ENCODE peak calls at places on chromosomes 1 and 21, in four cellular contexts. One of them, this sample, is unnamed.
A peak's percentile ranks its signal among the peaks of the same experiment; 100 is the strongest.

GRCh38 chr1:41542196-41542955 is 57.9 kb upstream of the EDN2 start:
- DNase-seq in adrenal gland: no peak
- DNase-seq in esophagus muscularis mucosa: no peak
- DNase-seq in MM.1S: no peak
- DNase-seq in this sample: no peak

GRCh38 chr1:46193984-46194570 is 4.2 kb downstream of the POMGNT1 start:
- DNase-seq in adrenal gland: peak; percentile 7
- DNase-seq in esophagus muscularis mucosa: no peak
- DNase-seq in MM.1S: no peak
- DNase-seq in this sample: no peak

GRCh38 chr1:93518516-93518915 is 70.6 kb downstream of the FNBP1L start:
- DNase-seq in adrenal gland: no peak
- DNase-seq in esophagus muscularis mucosa: no peak
- DNase-seq in MM.1S: no peak
- DNase-seq in this sample: no peak

GRCh38 chr1:101188311-101188710 is 48.5 kb upstream of the S1PR1 start:
- DNase-seq in adrenal gland: no peak
- DNase-seq in esophagus muscularis mucosa: no peak
- DNase-seq in MM.1S: no peak
- DNase-seq in this sample: no peak

GRCh38 chr1:184790642-184791041 is 36.0 kb upstream of the EDEM3 start:
- DNase-seq in adrenal gland: no peak
- DNase-seq in esophagus muscularis mucosa: no peak
- DNase-seq in MM.1S: no peak
- DNase-seq in this sample: no peak

GRCh38 chr1:54861070-54861761 is 25.8 kb downstream of the DHCR24 start:
- DNase-seq in adrenal gland: peak; percentile 88
- DNase-seq in esophagus muscularis mucosa: no peak
- DNase-seq in MM.1S: no peak
- DNase-seq in this sample: no peak

GRCh38 chr1:153932593-153933131 is 9.9 kb upstream of the GATAD2B start:
- DNase-seq in adrenal gland: peak; percentile 7
- DNase-seq in esophagus muscularis mucosa: no peak
- DNase-seq in MM.1S: no peak
- DNase-seq in this sample: no peak

GRCh38 chr1:202858789-202859414 is 30.0 kb downstream of the RABIF start:
- DNase-seq in adrenal gland: no peak
- DNase-seq in esophagus muscularis mucosa: no peak
- DNase-seq in MM.1S: no peak
- DNase-seq in this sample: peak; percentile 12

GRCh38 chr1:174040387-174040786 is 18.2 kb upstream of the RC3H1 start:
- DNase-seq in adrenal gland: peak; percentile 62
- DNase-seq in esophagus muscularis mucosa: no peak
- DNase-seq in MM.1S: no peak
- DNase-seq in this sample: peak; percentile 42

GRCh38 chr1:202501281-202501680 is 152.8 kb downstream of the PPP1R12B start:
- DNase-seq in adrenal gland: no peak
- DNase-seq in esophagus muscularis mucosa: no peak
- DNase-seq in MM.1S: peak; percentile 39
- DNase-seq in this sample: peak; percentile 19

GRCh38 chr1:46394108-46394871 is at the start of gene FAAH:
- DNase-seq in adrenal gland: peak; percentile 72
- DNase-seq in esophagus muscularis mucosa: no peak
- DNase-seq in MM.1S: peak; percentile 85
- DNase-seq in this sample: peak; percentile 72

GRCh38 chr1:43274125-43274803 is 4.5 kb downstream of the TMEM125 start:
- DNase-seq in adrenal gland: peak; percentile 46
- DNase-seq in esophagus muscularis mucosa: no peak
- DNase-seq in MM.1S: peak; percentile 18
- DNase-seq in this sample: no peak

GRCh38 chr1:209645574-209646452 is 6.4 kb downstream of the LAMB3 start:
- DNase-seq in adrenal gland: peak; percentile 36
- DNase-seq in esophagus muscularis mucosa: no peak
- DNase-seq in MM.1S: no peak
- DNase-seq in this sample: no peak

GRCh38 chr1:220271706-220272046 is 577 bp downstream of the RAB3GAP2 start:
- DNase-seq in adrenal gland: peak; percentile 20
- DNase-seq in esophagus muscularis mucosa: no peak
- DNase-seq in MM.1S: no peak
- DNase-seq in this sample: peak; percentile 23

GRCh38 chr1:220272047-220272840 is at the start of gene RAB3GAP2:
- DNase-seq in adrenal gland: peak; percentile 96
- DNase-seq in esophagus muscularis mucosa: peak; percentile 98
- DNase-seq in MM.1S: peak; percentile 99
- DNase-seq in this sample: peak; percentile 97

GRCh38 chr1:220267630-220268029 is 4.6 kb downstream of the RAB3GAP2 start:
- DNase-seq in adrenal gland: no peak
- DNase-seq in esophagus muscularis mucosa: no peak
- DNase-seq in MM.1S: no peak
- DNase-seq in this sample: no peak

GRCh38 chr1:220272841-220273090 is 513 bp upstream of the RAB3GAP2 start:
- DNase-seq in adrenal gland: no peak
- DNase-seq in esophagus muscularis mucosa: no peak
- DNase-seq in MM.1S: no peak
- DNase-seq in this sample: no peak

GRCh38 chr1:220269036-220269435 is 3.2 kb downstream of the RAB3GAP2 start:
- DNase-seq in adrenal gland: no peak
- DNase-seq in esophagus muscularis mucosa: no peak
- DNase-seq in MM.1S: no peak
- DNase-seq in this sample: no peak
- H3K4me3 ChIP-seq in adrenal gland: no peak overlapping the region
- H3K4me3 ChIP-seq in esophagus muscularis mucosa: no peak overlapping the region
- H3K4me3 ChIP-seq in MM.1S: no peak overlapping the region
- H3K4me3 ChIP-seq in this sample: no peak overlapping the region

GRCh38 chr1:33348194-33348593 is 27.3 kb upstream of the A3GALT2 start:
- DNase-seq in adrenal gland: no peak
- DNase-seq in esophagus muscularis mucosa: no peak
- DNase-seq in MM.1S: no peak
- DNase-seq in this sample: no peak

GRCh38 chr1:33348676-33349080 is 27.8 kb upstream of the A3GALT2 start:
- DNase-seq in adrenal gland: no peak
- DNase-seq in esophagus muscularis mucosa: no peak
- DNase-seq in MM.1S: peak; percentile 10
- DNase-seq in this sample: no peak

GRCh38 chr1:33349081-33349759 is 28.3 kb upstream of the A3GALT2 start:
- DNase-seq in adrenal gland: peak; percentile 65
- DNase-seq in esophagus muscularis mucosa: no peak
- DNase-seq in MM.1S: peak; percentile 41
- DNase-seq in this sample: peak; percentile 21

GRCh38 chr1:33346921-33347649 is 26.2 kb upstream of the A3GALT2 start:
- DNase-seq in adrenal gland: peak; percentile 79
- DNase-seq in esophagus muscularis mucosa: no peak
- DNase-seq in MM.1S: no peak
- DNase-seq in this sample: no peak

DNA sequence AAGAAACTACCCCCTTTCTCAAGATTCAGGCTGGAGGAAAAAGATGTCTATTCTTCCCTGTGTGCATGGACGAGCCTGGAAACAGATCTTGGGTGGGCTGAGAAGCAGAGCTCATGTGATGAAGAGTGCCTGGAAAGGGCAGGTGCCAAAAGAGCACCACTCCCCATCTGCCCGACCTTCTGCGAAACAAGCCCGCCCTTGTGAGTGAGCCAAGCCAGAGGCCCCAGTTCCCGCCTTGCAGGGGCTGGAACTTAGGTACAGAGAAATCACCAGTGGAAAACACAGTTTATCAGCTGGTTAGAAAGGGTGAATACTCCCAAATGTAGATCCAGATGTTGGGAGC is 26.7 kb upstream of the A3GALT2 start:
- DNase-seq in adrenal gland: no peak
- DNase-seq in esophagus muscularis mucosa: no peak
- DNase-seq in MM.1S: no peak
- DNase-seq in this sample: no peak
- H3K4me3 ChIP-seq in adrenal gland: no peak overlapping the region
- H3K4me3 ChIP-seq in esophagus muscularis mucosa: peak overlapping the region; percentile 99
- H3K4me3 ChIP-seq in MM.1S: no peak overlapping the region
- H3K4me3 ChIP-seq in this sample: peak overlapping the region; percentile 73

GRCh38 chr1:50968884-50969610 is 998 bp upstream of the CDKN2C start:
- DNase-seq in adrenal gland: peak; percentile 67
- DNase-seq in esophagus muscularis mucosa: no peak
- DNase-seq in MM.1S: no peak
- DNase-seq in this sample: peak; percentile 35

GRCh38 chr1:50971748-50972305 is 1.8 kb downstream of the CDKN2C start:
- DNase-seq in adrenal gland: no peak
- DNase-seq in esophagus muscularis mucosa: no peak
- DNase-seq in MM.1S: no peak
- DNase-seq in this sample: no peak

GRCh38 chr1:50969611-50970507 is at the start of gene CDKN2C:
- DNase-seq in adrenal gland: peak; percentile 83
- DNase-seq in esophagus muscularis mucosa: peak; percentile 95
- DNase-seq in MM.1S: no peak
- DNase-seq in this sample: peak; percentile 76

GRCh38 chr1:50970927-50971582 is 1.0 kb downstream of the CDKN2C start:
- DNase-seq in adrenal gland: no peak
- DNase-seq in esophagus muscularis mucosa: no peak
- DNase-seq in MM.1S: no peak
- DNase-seq in this sample: no peak

DNA sequence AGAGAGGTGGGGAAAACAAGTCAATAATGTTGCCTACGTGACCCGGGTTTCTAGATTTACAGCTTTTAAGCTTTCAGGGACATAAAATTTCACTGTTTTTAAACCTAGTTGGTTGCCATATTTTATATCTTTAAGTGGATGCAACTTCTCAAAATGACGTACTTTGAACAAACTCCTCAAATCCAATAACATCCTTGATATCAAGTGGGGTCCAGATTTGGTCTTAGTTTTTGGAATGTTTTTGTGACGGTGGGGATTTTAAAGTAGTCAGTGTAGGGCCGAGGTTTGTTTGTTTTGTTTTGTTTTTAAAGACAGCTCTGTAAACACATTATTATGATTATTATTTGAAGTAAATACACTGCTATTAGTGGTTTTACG is 452 bp downstream of the CDKN2C start:
- DNase-seq in adrenal gland: no peak
- DNase-seq in esophagus muscularis mucosa: no peak
- DNase-seq in MM.1S: no peak
- DNase-seq in this sample: no peak
- H3K4me3 ChIP-seq in adrenal gland: peak overlapping the region; percentile 95
- H3K4me3 ChIP-seq in esophagus muscularis mucosa: peak overlapping the region; percentile 71
- H3K4me3 ChIP-seq in MM.1S: no peak overlapping the region
- H3K4me3 ChIP-seq in this sample: peak overlapping the region; percentile 86

GRCh38 chr21:31295676-31296075 is 48.4 kb downstream of the TIAM1 start:
- DNase-seq in adrenal gland: no peak
- DNase-seq in esophagus muscularis mucosa: no peak
- DNase-seq in MM.1S: no peak
- DNase-seq in this sample: no peak

GRCh38 chr21:31293986-31294385 is 50.1 kb downstream of the TIAM1 start:
- DNase-seq in adrenal gland: no peak
- DNase-seq in esophagus muscularis mucosa: no peak
- DNase-seq in MM.1S: no peak
- DNase-seq in this sample: no peak

GRCh38 chr21:31294691-31295090 is 49.4 kb downstream of the TIAM1 start:
- DNase-seq in adrenal gland: no peak
- DNase-seq in esophagus muscularis mucosa: no peak
- DNase-seq in MM.1S: no peak
- DNase-seq in this sample: no peak

GRCh38 chr21:31299291-31300147 is 44.5 kb downstream of the TIAM1 start:
- DNase-seq in adrenal gland: no peak
- DNase-seq in esophagus muscularis mucosa: no peak
- DNase-seq in MM.1S: no peak
- DNase-seq in this sample: no peak

DNA sequence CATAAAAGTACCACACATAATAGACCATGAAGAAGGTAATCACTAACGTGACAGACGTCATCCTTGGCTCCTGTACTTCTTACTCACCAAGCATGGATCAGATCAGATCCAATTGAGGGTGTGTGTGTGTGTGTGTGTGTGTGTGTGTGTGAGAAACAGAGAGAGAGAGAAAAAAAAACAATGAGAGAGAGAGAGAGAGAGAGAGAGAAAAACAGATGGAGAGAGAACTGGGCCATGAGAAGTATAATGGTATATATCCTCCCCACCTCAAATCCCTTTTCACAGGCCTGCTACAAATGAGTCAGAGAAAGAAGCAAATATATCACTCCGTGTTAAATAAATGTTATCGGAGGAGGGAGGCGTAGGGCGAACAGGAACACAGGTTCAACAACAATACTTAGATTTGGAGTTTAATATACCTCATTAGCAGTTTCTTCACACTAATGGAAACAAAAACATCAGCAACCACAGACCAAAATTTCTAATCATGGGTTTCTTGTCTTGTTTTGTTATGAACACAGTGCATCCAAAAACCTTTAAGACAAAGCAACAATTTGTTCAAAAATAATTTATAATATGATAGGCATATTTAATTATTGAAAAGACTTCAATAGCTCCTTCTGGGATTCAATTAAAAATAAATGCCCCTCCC is 45.3 kb downstream of the TIAM1 start:
- DNase-seq in adrenal gland: no peak
- DNase-seq in esophagus muscularis mucosa: no peak
- DNase-seq in MM.1S: no peak
- DNase-seq in this sample: no peak
- H3K4me3 ChIP-seq in adrenal gland: no peak overlapping the region
- H3K4me3 ChIP-seq in esophagus muscularis mucosa: no peak overlapping the region
- H3K4me3 ChIP-seq in MM.1S: no peak overlapping the region
- H3K4me3 ChIP-seq in this sample: no peak overlapping the region

GRCh38 chr1:207866471-207867135 is 44.3 kb downstream of the CD34 start:
- DNase-seq in adrenal gland: peak; percentile 81
- DNase-seq in esophagus muscularis mucosa: no peak
- DNase-seq in MM.1S: no peak
- DNase-seq in this sample: no peak

GRCh38 chr1:207867136-207868081 is 43.5 kb downstream of the CD34 start:
- DNase-seq in adrenal gland: peak; percentile 78
- DNase-seq in esophagus muscularis mucosa: no peak
- DNase-seq in MM.1S: peak; percentile 64
- DNase-seq in this sample: no peak

GRCh38 chr1:207869859-207870258 is 41.1 kb downstream of the CD34 start:
- DNase-seq in adrenal gland: no peak
- DNase-seq in esophagus muscularis mucosa: no peak
- DNase-seq in MM.1S: no peak
- DNase-seq in this sample: no peak

GRCh38 chr1:207868769-207869721 is 41.9 kb downstream of the CD34 start:
- DNase-seq in adrenal gland: peak; percentile 82
- DNase-seq in esophagus muscularis mucosa: peak; percentile 96
- DNase-seq in MM.1S: peak; percentile 88
- DNase-seq in this sample: peak; percentile 78

DNA sequence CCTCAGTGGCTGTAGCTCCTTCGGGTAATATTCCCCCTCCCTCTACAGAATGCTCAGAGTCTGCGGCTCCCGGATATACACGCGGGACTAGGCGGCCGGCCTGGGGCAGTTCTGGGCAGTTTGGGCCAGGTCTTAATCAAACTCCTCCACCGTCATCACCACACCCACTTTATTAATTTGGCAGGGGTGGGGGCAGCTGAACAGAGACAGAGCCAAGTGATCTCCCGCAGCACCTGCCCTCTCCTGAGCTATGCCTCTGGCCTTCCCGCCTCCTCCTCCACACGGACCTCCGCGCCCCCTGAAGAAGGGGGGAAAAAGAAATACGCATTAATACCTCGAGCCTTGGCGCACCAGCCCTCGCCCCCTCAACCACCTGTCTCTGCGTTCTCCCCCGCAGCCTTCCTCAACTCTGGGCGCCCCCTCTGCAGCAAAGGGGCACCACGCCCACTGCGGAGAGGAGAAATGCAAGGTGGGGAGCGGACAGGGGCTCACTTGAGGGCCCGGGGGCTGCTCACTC is 42.6 kb downstream of the CD34 start:
- DNase-seq in adrenal gland: peak; percentile 72
- DNase-seq in esophagus muscularis mucosa: no peak
- DNase-seq in MM.1S: peak; percentile 47
- DNase-seq in this sample: peak; percentile 15
- H3K4me3 ChIP-seq in adrenal gland: peak overlapping the region; percentile 74
- H3K4me3 ChIP-seq in esophagus muscularis mucosa: peak overlapping the region; percentile 87
- H3K4me3 ChIP-seq in MM.1S: peak overlapping the region; percentile 93
- H3K4me3 ChIP-seq in this sample: peak overlapping the region; percentile 71